ENCODE peak calls at places on chromosomes 6 and 20, in nine cellular contexts. Y, E, W, T, L, V, D, J and X are unnamed samples.
A peak's percentile ranks its signal among the peaks of the same experiment; 100 is the strongest.

GRCh38 chr6:27962506-27962905 is 5.5 kb downstream of the OR2B6 start:
- DNase-seq in V (peak; percentile 3), J (no peak), T (no peak), E (no peak), Y (no peak), W (no peak), L (no peak), D (no peak), X (no peak)

GRCh38 chr20:38674178-38675133 is 49.8 kb upstream of the SLC32A1 start:
- DNase-seq in W (peak; percentile 26), J (peak; percentile 34), V (no peak), L (no peak), T (peak; percentile 22), Y (peak; percentile 26), E (peak; percentile 38), D (peak; percentile 18), X (peak; percentile 82)

GRCh38 chr20:45842169-45842812 is 8.7 kb downstream of the SNX21 start:
- DNase-seq in V (no peak), E (no peak), W (no peak), Y (no peak), J (no peak), L (no peak), T (no peak), D (peak; percentile 31), X (peak; percentile 61)

GRCh38 chr6:57248311-57248895 is 26.3 kb upstream of the RAB23 start:
- DNase-seq in T (no peak), Y (no peak), D (no peak), L (no peak), J (no peak), V (no peak), W (no peak), E (no peak), X (no peak)

GRCh38 chr6:143125896-143126573 is 65.3 kb downstream of the AIG1 start:
- DNase-seq in W (no peak), V (no peak), D (no peak), J (no peak), L (no peak), T (no peak), E (no peak), Y (no peak), X (no peak)

GRCh38 chr6:108157234-108157971 is 8.4 kb upstream of the NR2E1 start:
- DNase-seq in Y (no peak), D (no peak), E (no peak), V (no peak), L (no peak), W (no peak), T (no peak), J (no peak), X (no peak)

GRCh38 chr20:38127011-38127621 is 38.0 kb downstream of the TGM2 start:
- DNase-seq in J (no peak), Y (peak; percentile 40), L (peak; percentile 40), W (no peak), T (no peak), E (peak; percentile 48), V (peak; percentile 82), D (no peak), X (no peak)

GRCh38 chr6:52293067-52293466 is 8.5 kb upstream of the MCM3 start:
- DNase-seq in L (no peak), T (no peak), Y (no peak), J (no peak), W (no peak), V (no peak), D (no peak), E (no peak), X (no peak)

GRCh38 chr20:57660510-57661199 is 40.4 kb upstream of the ZBP1 start:
- DNase-seq in T (no peak), L (no peak), Y (no peak), W (no peak), J (no peak), E (peak; percentile 6), V (no peak), D (no peak), X (no peak)

GRCh38 chr6:91449539-91449938 is 862.7 kb upstream of the MAP3K7 start:
- DNase-seq in E (no peak), D (no peak), L (no peak), J (no peak), W (no peak), T (no peak), V (no peak), Y (no peak), X (no peak)

GRCh38 chr6:48084201-48084600 is 26.8 kb downstream of the PTCHD4 start:
- DNase-seq in Y (no peak), W (no peak), E (no peak), T (no peak), V (no peak), L (no peak), D (no peak), J (no peak), X (no peak)

GRCh38 chr6:54621285-54621684 is 225.3 kb upstream of the FAM83B start:
- DNase-seq in D (no peak), Y (no peak), L (no peak), J (no peak), W (no peak), T (no peak), E (no peak), V (no peak), X (peak; percentile 39)

GRCh38 chr20:34506480-34506879 is 9.7 kb upstream of the DYNLRB1 start:
- DNase-seq in E (no peak), D (no peak), Y (no peak), T (no peak), V (no peak), W (no peak), J (no peak), L (no peak), X (no peak)

DNA sequence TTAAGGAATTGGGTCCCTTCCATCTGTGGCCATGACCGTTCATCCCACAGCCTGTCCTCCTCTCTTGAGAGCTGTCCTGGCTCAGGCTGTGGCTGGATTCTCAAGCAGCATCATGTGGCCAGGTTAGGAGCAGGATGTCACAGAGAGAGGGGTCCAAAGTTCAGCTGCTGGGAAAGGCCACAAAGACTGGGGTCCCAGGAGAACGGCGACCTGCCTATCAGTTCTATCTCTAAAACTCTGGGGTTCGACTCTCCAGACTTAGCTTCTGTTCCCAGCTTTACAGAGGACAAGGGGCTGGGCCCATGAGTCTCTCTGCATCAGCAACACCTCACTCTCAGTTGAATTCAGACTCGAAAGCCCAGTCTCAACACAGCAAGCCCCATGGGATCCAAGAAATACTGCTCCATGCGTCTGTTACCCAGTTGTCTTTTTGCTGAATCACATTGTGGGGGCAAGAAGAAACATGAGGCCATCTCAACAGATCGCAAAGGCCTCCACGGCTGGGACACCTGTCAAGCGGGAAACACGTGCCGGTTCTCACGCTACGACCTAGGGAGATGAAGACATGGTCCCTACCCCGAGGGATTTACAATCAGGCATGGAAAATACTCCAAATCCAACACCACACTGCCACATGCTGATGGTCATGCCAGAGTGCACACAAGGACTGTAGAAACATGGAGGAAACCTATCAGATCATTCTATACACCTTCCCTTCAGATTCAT is 95.4 kb downstream of the SLC22A23 start:
- DNase-seq in V (no peak), E (no peak), D (no peak), W (no peak), Y (no peak), L (no peak), J (no peak), T (no peak), X (no peak)
- TF ChIP-seq CTCF in V (no peak), E (no peak), D (no peak), W (no peak), Y (no peak), L (no peak), J (no peak), T (no peak), X (no peak)

DNA sequence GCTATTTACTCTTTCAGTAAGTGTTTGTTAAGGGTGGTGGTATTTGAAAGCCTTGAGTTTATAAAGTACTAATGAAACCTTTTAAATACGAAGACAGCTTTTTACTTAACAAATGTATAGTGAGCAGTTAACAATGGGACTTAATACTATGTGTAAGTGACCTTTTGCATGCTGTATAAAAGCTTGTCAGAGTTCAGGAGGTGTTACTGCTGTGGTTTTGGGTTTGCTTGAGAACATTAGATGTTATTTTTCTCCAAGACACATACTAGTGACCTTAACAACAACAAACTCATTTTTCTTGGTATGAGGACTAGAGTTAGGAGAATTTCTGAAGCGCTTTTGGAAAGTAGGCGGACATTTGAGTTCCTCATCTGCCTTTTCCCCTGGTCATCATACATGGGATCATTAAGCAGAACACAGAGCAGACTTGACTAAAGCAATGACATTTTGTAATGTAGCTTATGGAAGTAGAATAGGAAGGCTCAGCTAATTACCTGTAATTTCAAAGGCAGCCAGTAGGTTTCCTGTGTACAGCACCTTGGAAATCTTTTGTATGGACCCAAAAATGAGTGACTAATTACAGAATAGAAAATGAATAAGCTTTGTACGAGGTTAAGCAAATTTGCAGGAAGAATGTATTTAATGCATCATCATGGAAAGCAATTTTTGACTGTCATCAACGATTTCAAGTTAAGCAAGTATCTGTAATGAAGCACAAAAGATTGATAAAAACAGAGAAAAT is 14.1 kb downstream of the CDYL start:
- DNase-seq in D (no peak), E (no peak), W (no peak), Y (no peak), L (no peak), J (no peak), V (no peak), T (no peak), X (no peak)
- TF ChIP-seq CTCF in D (peak; percentile 31), E (no peak), W (no peak), Y (peak; percentile 6), L (no peak), J (no peak), V (no peak), T (no peak), X (peak; percentile 25)

GRCh38 chr6:89612121-89612520 is 26.4 kb downstream of the LYRM2 start:
- DNase-seq in L (no peak), E (no peak), W (no peak), J (no peak), D (no peak), T (no peak), V (no peak), Y (no peak), X (no peak)
- TF ChIP-seq CTCF in L (no peak), E (no peak), W (no peak), J (no peak), D (no peak), T (no peak), V (no peak), Y (no peak), X (no peak)

GRCh38 chr6:148701393-148701774 is 45.4 kb upstream of the UST start:
- DNase-seq in W (no peak), Y (no peak), J (no peak), V (no peak), D (no peak), T (no peak), L (no peak), E (no peak), X (no peak)

GRCh38 chr6:148697895-148698440 is 48.9 kb upstream of the UST start:
- DNase-seq in W (no peak), J (no peak), T (no peak), Y (no peak), L (no peak), E (no peak), D (no peak), V (no peak), X (no peak)

GRCh38 chr6:148698671-148699180 is 48.1 kb upstream of the UST start:
- DNase-seq in Y (no peak), J (no peak), D (no peak), E (no peak), V (no peak), L (no peak), T (no peak), W (no peak), X (no peak)

GRCh38 chr6:148700047-148700712 is 46.6 kb upstream of the UST start:
- DNase-seq in J (no peak), E (no peak), W (no peak), D (no peak), L (no peak), Y (no peak), V (peak; percentile 39), T (no peak), X (no peak)

GRCh38 chr6:148700713-148701392 is 46.0 kb upstream of the UST start:
- DNase-seq in E (peak; percentile 37), T (no peak), J (no peak), D (no peak), Y (no peak), V (peak; percentile 43), W (no peak), L (no peak), X (peak; percentile 48)
- TF ChIP-seq CTCF in E (no peak), T (no peak), J (no peak), D (no peak), Y (no peak), V (no peak), W (no peak), L (no peak), X (no peak)